ENCODE peak calls at places on chromosomes 16 and 17, in seven cellular contexts. A, M, Y, U, W, S and N are unnamed samples.

GRCh38 chr16:88651276-88651988 is 579 bp upstream of the CYBA start:
- DNase-seq in U (no peak), A (no peak), W (peak), S (peak), Y (no peak), M (peak), N (no peak)

GRCh38 chr16:88495268-88495772 is 42.2 kb downstream of the ZFPM1 start:
- DNase-seq in U (no peak), A (no peak), M (no peak), Y (no peak), W (no peak), S (no peak), N (no peak)

GRCh38 chr16:54976651-54977200 is 46.1 kb downstream of the IRX5 start:
- DNase-seq in S (no peak), A (no peak), M (no peak), U (no peak), Y (no peak), W (no peak), N (no peak)

GRCh38 chr17:83084621-83085056 is 5.2 kb downstream of the METRNL start:
- DNase-seq in U (no peak), Y (no peak), A (peak), S (no peak), M (no peak), W (no peak), N (no peak)

GRCh38 chr16:80656731-80657150 is 115.9 kb downstream of the DYNLRB2 start:
- DNase-seq in U (no peak), W (peak), A (peak), Y (no peak), M (no peak), S (no peak), N (no peak)

GRCh38 chr16:17271687-17272086 is 199.1 kb downstream of the XYLT1 start:
- DNase-seq in A (peak), M (no peak), W (no peak), U (peak), Y (peak), S (no peak), N (no peak)

GRCh38 chr17:75723201-75723930 is 2.1 kb downstream of the ITGB4 start:
- DNase-seq in Y (no peak), U (no peak), W (no peak), M (peak), A (peak), S (no peak), N (peak)

GRCh38 chr17:78356163-78356713 is 3.6 kb downstream of the SOCS3 start:
- DNase-seq in S (peak), M (no peak), Y (peak), A (peak), U (peak), W (peak), N (peak)

GRCh38 chr16:70772493-70772892 is 28.5 kb downstream of the VAC14 start:
- DNase-seq in M (no peak), W (no peak), A (peak), S (no peak), Y (no peak), U (peak), N (no peak)

GRCh38 chr17:6124856-6125255 is 54.7 kb downstream of the WSCD1 start:
- DNase-seq in U (no peak), W (no peak), A (no peak), S (no peak), M (no peak), Y (no peak), N (no peak)

GRCh38 chr16:66886346-66886745 is 6.0 kb downstream of the PDP2 start:
- DNase-seq in A (peak), M (no peak), Y (no peak), W (no peak), S (no peak), U (peak), N (no peak)